ENCODE peak calls at places on chromosomes 12 and 14, in eight cellular contexts. L, N, W, B, X, R, Y and E are unnamed samples.
A peak's percentile ranks its signal among the peaks of the same experiment; 100 is the strongest.

GRCh38 chr12:12788675-12789368 is 3.4 kb downstream of the APOLD1 start:
- DNase-seq in L (peak; percentile 90), N (peak; percentile 27), W (peak; percentile 86), B (peak; percentile 71), X (peak; percentile 39), R (peak; percentile 85), Y (peak; percentile 88), E (no peak)

GRCh38 chr12:14554281-14555008 is 13.2 kb downstream of the PLBD1 start:
- DNase-seq in L (no peak), N (peak; percentile 4), W (no peak), B (peak; percentile 77), X (no peak), R (peak; percentile 9), Y (peak; percentile 24), E (no peak)

GRCh38 chr12:71152838-71153237 is 5.0 kb downstream of the TSPAN8 start:
- DNase-seq in L (peak; percentile 6), N (no peak), W (no peak), B (no peak), X (no peak), R (no peak), Y (no peak), E (no peak)

GRCh38 chr14:62957562-62957961 is 87.7 kb downstream of the KCNH5 start:
- DNase-seq in L (peak; percentile 92), N (no peak), W (no peak), B (no peak), X (no peak), R (peak; percentile 93), Y (no peak), E (no peak)

GRCh38 chr12:4278582-4278939 is 5.0 kb downstream of the CCND2 start:
- DNase-seq in L (no peak), N (no peak), W (no peak), B (no peak), X (no peak), R (no peak), Y (no peak), E (no peak)

GRCh38 chr12:6443361-6443983 is 1.3 kb upstream of the CD27 start:
- DNase-seq in L (no peak), N (no peak), W (no peak), B (no peak), X (no peak), R (no peak), Y (no peak), E (no peak)

GRCh38 chr14:104161601-104162367 is 23.4 kb downstream of the KIF26A start:
- DNase-seq in L (no peak), N (no peak), W (no peak), B (peak; percentile 52), X (no peak), R (no peak), Y (no peak), E (no peak)

GRCh38 chr12:14952295-14952995 is 9.0 kb downstream of the ARHGDIB start:
- DNase-seq in L (peak; percentile 85), N (no peak), W (no peak), B (no peak), X (peak; percentile 19), R (peak; percentile 84), Y (peak; percentile 89), E (peak; percentile 98)